ENCODE peak calls at places on chromosomes 16 and 17, in nine cellular contexts. One of them, this sample, is unnamed.
A peak's percentile ranks its signal among the peaks of the same experiment; 100 is the strongest.

GRCh38 chr17:3512512-3513171 is 36.8 kb downstream of the ASPA start:
- DNase-seq in heart left ventricle: peak; percentile 86
- DNase-seq in adipocyte: peak; percentile 52
- DNase-seq in gastrocnemius medialis: peak; percentile 84
- DNase-seq in A549: no peak
- DNase-seq in astrocyte of the spinal cord: peak; percentile 36
- DNase-seq in BJ: peak; percentile 28
- DNase-seq in effector memory CD4-positive, alpha-beta T cell: no peak
- DNase-seq in sigmoid colon: peak; percentile 88
- DNase-seq in this sample: no peak

GRCh38 chr17:50625032-50625871 is 9.4 kb upstream of the ABCC3 start:
- DNase-seq in gastrocnemius medialis: no peak
- DNase-seq in heart left ventricle: no peak
- DNase-seq in effector memory CD4-positive, alpha-beta T cell: no peak
- DNase-seq in A549: no peak
- DNase-seq in astrocyte of the spinal cord: no peak
- DNase-seq in adipocyte: no peak
- DNase-seq in BJ: no peak
- DNase-seq in sigmoid colon: no peak
- DNase-seq in this sample: no peak

GRCh38 chr16:1441391-1441829 is 2.9 kb downstream of the CCDC154 start:
- DNase-seq in astrocyte of the spinal cord: no peak
- DNase-seq in BJ: no peak
- DNase-seq in heart left ventricle: no peak
- DNase-seq in sigmoid colon: no peak
- DNase-seq in adipocyte: no peak
- DNase-seq in A549: no peak
- DNase-seq in effector memory CD4-positive, alpha-beta T cell: no peak
- DNase-seq in gastrocnemius medialis: no peak
- DNase-seq in this sample: no peak

GRCh38 chr17:44002141-44002848 is 2.1 kb upstream of the NAGS start:
- DNase-seq in BJ: peak; percentile 49
- DNase-seq in astrocyte of the spinal cord: peak; percentile 79
- DNase-seq in effector memory CD4-positive, alpha-beta T cell: no peak
- DNase-seq in adipocyte: peak; percentile 48
- DNase-seq in gastrocnemius medialis: no peak
- DNase-seq in A549: no peak
- DNase-seq in sigmoid colon: no peak
- DNase-seq in heart left ventricle: no peak
- DNase-seq in this sample: no peak

GRCh38 chr17:37392024-37392590 is 14.5 kb downstream of the ACACA start:
- DNase-seq in sigmoid colon: no peak
- DNase-seq in heart left ventricle: no peak
- DNase-seq in BJ: no peak
- DNase-seq in effector memory CD4-positive, alpha-beta T cell: no peak
- DNase-seq in adipocyte: peak; percentile 71
- DNase-seq in gastrocnemius medialis: no peak
- DNase-seq in astrocyte of the spinal cord: peak; percentile 68
- DNase-seq in A549: no peak
- DNase-seq in this sample: no peak

GRCh38 chr17:30345527-30346075 is 11.7 kb upstream of the TMIGD1 start:
- DNase-seq in astrocyte of the spinal cord: no peak
- DNase-seq in adipocyte: no peak
- DNase-seq in effector memory CD4-positive, alpha-beta T cell: no peak
- DNase-seq in BJ: no peak
- DNase-seq in A549: no peak
- DNase-seq in gastrocnemius medialis: no peak
- DNase-seq in heart left ventricle: no peak
- DNase-seq in sigmoid colon: no peak
- DNase-seq in this sample: no peak

GRCh38 chr16:29684671-29685070 is 5.7 kb downstream of the QPRT start:
- DNase-seq in heart left ventricle: no peak
- DNase-seq in adipocyte: no peak
- DNase-seq in BJ: no peak
- DNase-seq in effector memory CD4-positive, alpha-beta T cell: no peak
- DNase-seq in astrocyte of the spinal cord: no peak
- DNase-seq in sigmoid colon: no peak
- DNase-seq in A549: no peak
- DNase-seq in gastrocnemius medialis: no peak
- DNase-seq in this sample: no peak

GRCh38 chr16:56984639-56985038 is 4.7 kb upstream of the NLRC5 start:
- DNase-seq in gastrocnemius medialis: no peak
- DNase-seq in A549: no peak
- DNase-seq in astrocyte of the spinal cord: no peak
- DNase-seq in adipocyte: no peak
- DNase-seq in sigmoid colon: no peak
- DNase-seq in heart left ventricle: no peak
- DNase-seq in BJ: no peak
- DNase-seq in effector memory CD4-positive, alpha-beta T cell: no peak
- DNase-seq in this sample: no peak

GRCh38 chr17:80261159-80261894 is 675 bp downstream of the RNF213 start:
- DNase-seq in effector memory CD4-positive, alpha-beta T cell: peak; percentile 45
- DNase-seq in adipocyte: peak; percentile 71
- DNase-seq in A549: peak; percentile 75
- DNase-seq in heart left ventricle: peak; percentile 55
- DNase-seq in gastrocnemius medialis: peak; percentile 53
- DNase-seq in sigmoid colon: peak; percentile 78
- DNase-seq in BJ: no peak
- DNase-seq in astrocyte of the spinal cord: peak; percentile 51
- DNase-seq in this sample: peak; percentile 78

GRCh38 chr17:19645608-19646250 is 2.8 kb upstream of the ALDH3A2 start:
- DNase-seq in adipocyte: no peak
- DNase-seq in BJ: no peak
- DNase-seq in gastrocnemius medialis: no peak
- DNase-seq in sigmoid colon: no peak
- DNase-seq in effector memory CD4-positive, alpha-beta T cell: peak; percentile 10
- DNase-seq in heart left ventricle: no peak
- DNase-seq in A549: peak; percentile 40
- DNase-seq in astrocyte of the spinal cord: no peak
- DNase-seq in this sample: peak; percentile 67

GRCh38 chr17:68324114-68324513 is 32.8 kb downstream of the ARSG start:
- DNase-seq in sigmoid colon: no peak
- DNase-seq in astrocyte of the spinal cord: no peak
- DNase-seq in adipocyte: no peak
- DNase-seq in BJ: no peak
- DNase-seq in gastrocnemius medialis: peak; percentile 97
- DNase-seq in effector memory CD4-positive, alpha-beta T cell: no peak
- DNase-seq in A549: no peak
- DNase-seq in heart left ventricle: no peak
- DNase-seq in this sample: no peak

GRCh38 chr17:19928299-19928698 is 49.3 kb downstream of the AKAP10 start:
- DNase-seq in gastrocnemius medialis: no peak
- DNase-seq in A549: no peak
- DNase-seq in adipocyte: peak; percentile 69
- DNase-seq in heart left ventricle: no peak
- DNase-seq in BJ: no peak
- DNase-seq in astrocyte of the spinal cord: no peak
- DNase-seq in effector memory CD4-positive, alpha-beta T cell: no peak
- DNase-seq in sigmoid colon: no peak
- DNase-seq in this sample: no peak

GRCh38 chr16:69871708-69872107 is 79.4 kb upstream of the CLEC18A start:
- DNase-seq in BJ: no peak
- DNase-seq in astrocyte of the spinal cord: no peak
- DNase-seq in heart left ventricle: no peak
- DNase-seq in adipocyte: no peak
- DNase-seq in gastrocnemius medialis: no peak
- DNase-seq in A549: no peak
- DNase-seq in sigmoid colon: no peak
- DNase-seq in effector memory CD4-positive, alpha-beta T cell: no peak
- DNase-seq in this sample: no peak

GRCh38 chr16:69870761-69871160 is 80.4 kb upstream of the CLEC18A start:
- DNase-seq in A549: no peak
- DNase-seq in adipocyte: no peak
- DNase-seq in BJ: no peak
- DNase-seq in astrocyte of the spinal cord: no peak
- DNase-seq in effector memory CD4-positive, alpha-beta T cell: no peak
- DNase-seq in gastrocnemius medialis: no peak
- DNase-seq in sigmoid colon: no peak
- DNase-seq in heart left ventricle: no peak
- DNase-seq in this sample: no peak

GRCh38 chr16:69872888-69873287 is 78.2 kb upstream of the CLEC18A start:
- DNase-seq in effector memory CD4-positive, alpha-beta T cell: no peak
- DNase-seq in adipocyte: no peak
- DNase-seq in A549: no peak
- DNase-seq in gastrocnemius medialis: no peak
- DNase-seq in BJ: no peak
- DNase-seq in astrocyte of the spinal cord: no peak
- DNase-seq in sigmoid colon: no peak
- DNase-seq in heart left ventricle: no peak
- DNase-seq in this sample: no peak

GRCh38 chr16:69867796-69868565 is 83.2 kb upstream of the CLEC18A start:
- DNase-seq in A549: no peak
- DNase-seq in BJ: no peak
- DNase-seq in adipocyte: no peak
- DNase-seq in gastrocnemius medialis: no peak
- DNase-seq in heart left ventricle: no peak
- DNase-seq in effector memory CD4-positive, alpha-beta T cell: no peak
- DNase-seq in astrocyte of the spinal cord: no peak
- DNase-seq in sigmoid colon: no peak
- DNase-seq in this sample: no peak

GRCh38 chr16:69873783-69874182 is 77.4 kb upstream of the CLEC18A start:
- DNase-seq in BJ: no peak
- DNase-seq in effector memory CD4-positive, alpha-beta T cell: no peak
- DNase-seq in astrocyte of the spinal cord: no peak
- DNase-seq in adipocyte: no peak
- DNase-seq in sigmoid colon: no peak
- DNase-seq in A549: no peak
- DNase-seq in heart left ventricle: no peak
- DNase-seq in gastrocnemius medialis: no peak
- DNase-seq in this sample: no peak
- H3K4me3 ChIP-seq in BJ: no peak overlapping the region
- H3K4me3 ChIP-seq in effector memory CD4-positive, alpha-beta T cell: no peak overlapping the region
- H3K4me3 ChIP-seq in astrocyte of the spinal cord: no peak overlapping the region
- H3K4me3 ChIP-seq in adipocyte: no peak overlapping the region
- H3K4me3 ChIP-seq in sigmoid colon: no peak overlapping the region
- H3K4me3 ChIP-seq in A549: no peak overlapping the region
- H3K4me3 ChIP-seq in heart left ventricle: no peak overlapping the region
- H3K4me3 ChIP-seq in gastrocnemius medialis: no peak overlapping the region
- H3K4me3 ChIP-seq in this sample: no peak overlapping the region

GRCh38 chr17:42845918-42846593 is 1.7 kb downstream of the AOC2 start:
- DNase-seq in BJ: no peak
- DNase-seq in gastrocnemius medialis: no peak
- DNase-seq in heart left ventricle: no peak
- DNase-seq in effector memory CD4-positive, alpha-beta T cell: no peak
- DNase-seq in adipocyte: no peak
- DNase-seq in astrocyte of the spinal cord: no peak
- DNase-seq in A549: no peak
- DNase-seq in sigmoid colon: no peak
- DNase-seq in this sample: no peak

GRCh38 chr17:42846594-42847280 is 2.4 kb downstream of the AOC2 start:
- DNase-seq in A549: no peak
- DNase-seq in gastrocnemius medialis: no peak
- DNase-seq in adipocyte: peak; percentile 39
- DNase-seq in sigmoid colon: no peak
- DNase-seq in BJ: no peak
- DNase-seq in astrocyte of the spinal cord: peak; percentile 9
- DNase-seq in heart left ventricle: no peak
- DNase-seq in effector memory CD4-positive, alpha-beta T cell: no peak
- DNase-seq in this sample: no peak

GRCh38 chr17:42844271-42844670 is at the start of gene AOC2:
- DNase-seq in astrocyte of the spinal cord: no peak
- DNase-seq in BJ: no peak
- DNase-seq in sigmoid colon: no peak
- DNase-seq in effector memory CD4-positive, alpha-beta T cell: no peak
- DNase-seq in adipocyte: no peak
- DNase-seq in gastrocnemius medialis: no peak
- DNase-seq in A549: no peak
- DNase-seq in heart left ventricle: no peak
- DNase-seq in this sample: no peak

GRCh38 chr17:42844761-42845555 is 578 bp downstream of the AOC2 start:
- DNase-seq in A549: no peak
- DNase-seq in sigmoid colon: no peak
- DNase-seq in effector memory CD4-positive, alpha-beta T cell: no peak
- DNase-seq in adipocyte: no peak
- DNase-seq in BJ: no peak
- DNase-seq in gastrocnemius medialis: no peak
- DNase-seq in astrocyte of the spinal cord: no peak
- DNase-seq in heart left ventricle: no peak
- DNase-seq in this sample: no peak

DNA sequence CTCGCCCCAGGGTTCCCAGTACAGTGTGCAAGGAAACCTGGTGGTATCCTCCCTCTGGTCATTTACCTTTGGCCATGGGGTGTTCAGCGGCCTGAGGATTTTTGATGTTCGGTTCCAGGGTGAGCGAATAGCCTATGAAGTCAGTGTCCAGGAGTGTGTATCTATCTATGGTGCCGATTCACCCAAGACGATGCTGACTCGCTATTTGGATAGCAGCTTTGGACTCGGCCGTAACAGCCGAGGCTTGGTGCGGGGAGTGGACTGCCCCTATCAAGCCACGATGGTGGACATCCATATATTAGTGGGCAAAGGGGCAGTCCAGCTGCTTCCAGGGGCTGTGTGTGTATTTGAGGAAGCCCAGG is 1.2 kb downstream of the AOC2 start:
- DNase-seq in adipocyte: no peak
- DNase-seq in gastrocnemius medialis: no peak
- DNase-seq in sigmoid colon: no peak
- DNase-seq in heart left ventricle: no peak
- DNase-seq in astrocyte of the spinal cord: no peak
- DNase-seq in effector memory CD4-positive, alpha-beta T cell: no peak
- DNase-seq in A549: no peak
- DNase-seq in BJ: no peak
- DNase-seq in this sample: no peak
- H3K4me3 ChIP-seq in adipocyte: peak overlapping the region; percentile 27
- H3K4me3 ChIP-seq in gastrocnemius medialis: no peak overlapping the region
- H3K4me3 ChIP-seq in sigmoid colon: no peak overlapping the region
- H3K4me3 ChIP-seq in heart left ventricle: no peak overlapping the region
- H3K4me3 ChIP-seq in astrocyte of the spinal cord: no peak overlapping the region
- H3K4me3 ChIP-seq in effector memory CD4-positive, alpha-beta T cell: no peak overlapping the region
- H3K4me3 ChIP-seq in A549: no peak overlapping the region
- H3K4me3 ChIP-seq in BJ: no peak overlapping the region
- H3K4me3 ChIP-seq in this sample: no peak overlapping the region

DNA sequence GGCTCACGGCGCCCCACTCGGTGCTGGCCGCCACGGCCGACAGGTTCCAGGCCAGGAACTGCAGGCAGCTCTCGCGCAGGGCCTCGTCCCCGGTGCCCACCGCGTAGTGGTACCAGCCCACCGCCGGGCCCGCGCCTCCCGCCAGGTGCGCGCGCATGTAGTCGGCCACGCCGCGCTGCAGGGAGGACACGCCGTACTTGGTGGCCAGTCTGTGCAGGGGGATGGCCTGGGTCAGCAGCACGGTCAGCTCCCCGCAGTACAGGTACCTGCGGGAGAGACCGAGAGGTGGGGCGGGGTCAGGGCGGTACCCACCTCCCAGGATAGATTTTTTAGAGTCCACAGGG is 4.2 kb downstream of the BTBD17 start:
- DNase-seq in sigmoid colon: no peak
- DNase-seq in effector memory CD4-positive, alpha-beta T cell: no peak
- DNase-seq in heart left ventricle: no peak
- DNase-seq in A549: no peak
- DNase-seq in BJ: no peak
- DNase-seq in gastrocnemius medialis: no peak
- DNase-seq in adipocyte: no peak
- DNase-seq in astrocyte of the spinal cord: no peak
- DNase-seq in this sample: no peak
- H3K4me3 ChIP-seq in sigmoid colon: no peak overlapping the region
- H3K4me3 ChIP-seq in effector memory CD4-positive, alpha-beta T cell: peak overlapping the region; percentile 35
- H3K4me3 ChIP-seq in heart left ventricle: peak overlapping the region; percentile 38
- H3K4me3 ChIP-seq in A549: no peak overlapping the region
- H3K4me3 ChIP-seq in BJ: no peak overlapping the region
- H3K4me3 ChIP-seq in gastrocnemius medialis: no peak overlapping the region
- H3K4me3 ChIP-seq in adipocyte: no peak overlapping the region
- H3K4me3 ChIP-seq in astrocyte of the spinal cord: no peak overlapping the region
- H3K4me3 ChIP-seq in this sample: no peak overlapping the region

GRCh38 chr16:75376475-75376907 is 56.8 kb downstream of the CFDP1 start:
- DNase-seq in astrocyte of the spinal cord: no peak
- DNase-seq in gastrocnemius medialis: no peak
- DNase-seq in heart left ventricle: no peak
- DNase-seq in sigmoid colon: no peak
- DNase-seq in A549: no peak
- DNase-seq in adipocyte: no peak
- DNase-seq in effector memory CD4-positive, alpha-beta T cell: no peak
- DNase-seq in BJ: no peak
- DNase-seq in this sample: no peak
- H3K4me3 ChIP-seq in astrocyte of the spinal cord: no peak overlapping the region
- H3K4me3 ChIP-seq in gastrocnemius medialis: no peak overlapping the region
- H3K4me3 ChIP-seq in heart left ventricle: no peak overlapping the region
- H3K4me3 ChIP-seq in sigmoid colon: no peak overlapping the region
- H3K4me3 ChIP-seq in A549: no peak overlapping the region
- H3K4me3 ChIP-seq in adipocyte: no peak overlapping the region
- H3K4me3 ChIP-seq in effector memory CD4-positive, alpha-beta T cell: no peak overlapping the region
- H3K4me3 ChIP-seq in BJ: no peak overlapping the region
- H3K4me3 ChIP-seq in this sample: no peak overlapping the region

This sample was measured in CD4-positive, CD25-positive, alpha-beta regulatory T cell.